ENCODE peak calls at places on chromosomes 11 and 22, in four cellular contexts. F is left ventricle myocardium inferior, V is progenitor cell of endocrine pancreas, P is NCI-H1092. O is an unnamed sample.

GRCh38 chr11:40280161-40281054 is 1179.0 kb downstream of the LRRC4C start:
- DNase-seq in F (peak), V (no peak), P (peak), O (no peak)

GRCh38 chr11:33779849-33780528 is 5.7 kb upstream of the FBXO3 start:
- DNase-seq in F (no peak), V (no peak), P (no peak), O (no peak)

GRCh38 chr11:12397953-12398352 is 20.6 kb downstream of the PARVA start:
- DNase-seq in F (peak), V (no peak), P (no peak), O (peak)

GRCh38 chr11:73995247-73995646 is 12.6 kb upstream of the UCP2 start:
- DNase-seq in F (no peak), V (no peak), P (no peak), O (no peak)

GRCh38 chr11:41826129-41826528 is 366.7 kb upstream of the LRRC4C start:
- DNase-seq in F (no peak), V (no peak), P (no peak), O (no peak)

GRCh38 chr11:109597336-109597735 is 175.3 kb downstream of the C11orf87 start:
- DNase-seq in F (no peak), V (no peak), P (no peak), O (no peak)

GRCh38 chr11:117654856-117655255 is 142.2 kb downstream of the DSCAML1 start:
- DNase-seq in F (no peak), V (no peak), P (peak), O (no peak)

GRCh38 chr22:40499187-40499753 is 128.9 kb downstream of the SGSM3 start:
- DNase-seq in F (no peak), V (no peak), P (no peak), O (peak)

GRCh38 chr11:70246196-70246595 is 24.3 kb upstream of the PPFIA1 start:
- DNase-seq in F (no peak), V (no peak), P (no peak), O (no peak)

GRCh38 chr11:62540804-62541671 is 5.6 kb downstream of the AHNAK start:
- DNase-seq in F (peak), V (no peak), P (no peak), O (peak)

GRCh38 chr22:19852177-19852781 is 2.4 kb downstream of the GNB1L start:
- DNase-seq in F (no peak), V (no peak), P (no peak), O (no peak)